ENCODE peak calls at places on chromosomes 4 and X, in seven cellular contexts. U is right lobe of liver; Z is K562; G is RWPE1; K is CD4-positive, alpha-beta T cell; F is heart left ventricle; V is ovary. R is an unnamed sample.

GRCh38 chr4:150268444-150268843 is 190.2 kb downstream of the DCLK2 start:
- DNase-seq in Z (no peak), V (no peak), G (no peak), F (no peak), U (no peak), K (no peak), R (no peak)

GRCh38 chr4:77209936-77210335 is 52.9 kb downstream of the CCNG2 start:
- DNase-seq in F (no peak), K (no peak), V (no peak), Z (no peak), G (no peak), U (no peak), R (no peak)

GRCh38 chrX:45952030-45952429 is 593.2 kb downstream of the ZNF674 start:
- DNase-seq in G (peak; percentile 0), Z (no peak), V (no peak), K (no peak), U (no peak), F (no peak), R (no peak)

GRCh38 chr4:13647012-13647411 is 19.5 kb upstream of the BOD1L1 start:
- DNase-seq in K (no peak), U (no peak), F (no peak), V (peak; percentile 25), Z (no peak), G (no peak), R (no peak)

GRCh38 chr4:37561196-37561802 is 124.9 kb downstream of the RELL1 start:
- DNase-seq in F (no peak), U (no peak), G (no peak), V (no peak), Z (no peak), K (no peak), R (no peak)

GRCh38 chr4:41430796-41431195 is 107.2 kb upstream of the LIMCH1 start:
- DNase-seq in F (no peak), K (no peak), Z (no peak), G (no peak), V (no peak), U (no peak), R (no peak)

GRCh38 chrX:42276982-42277690 is 353.8 kb upstream of the CASK start:
- DNase-seq in U (no peak), F (no peak), G (no peak), K (no peak), V (no peak), Z (no peak), R (no peak)

GRCh38 chrX:40170830-40171512 is 73.2 kb upstream of the BCOR start:
- DNase-seq in K (no peak), F (no peak), V (no peak), G (no peak), Z (no peak), U (no peak), R (no peak)

GRCh38 chrX:19698125-19698524 is 182.8 kb upstream of the MAP3K15 start:
- DNase-seq in Z (no peak), V (no peak), G (no peak), U (no peak), F (no peak), K (no peak), R (peak; percentile 18)

GRCh38 chr4:23857353-23857752 is 32.5 kb downstream of the PPARGC1A start:
- DNase-seq in V (no peak), K (no peak), U (no peak), Z (no peak), G (no peak), F (no peak), R (no peak)

GRCh38 chrX:154988719-154989118 is 33.8 kb downstream of the F8 start:
- DNase-seq in F (no peak), Z (no peak), V (no peak), U (peak; percentile 47), G (no peak), K (no peak), R (no peak)

GRCh38 chr4:159227984-159228383 is 125.1 kb downstream of the RAPGEF2 start:
- DNase-seq in Z (no peak), U (peak; percentile 66), G (peak; percentile 46), V (peak; percentile 41), F (peak; percentile 77), K (no peak), R (peak; percentile 80)

GRCh38 chr4:107850438-107850837 is 25.7 kb downstream of the SGMS2 start:
- DNase-seq in Z (no peak), F (no peak), V (no peak), U (no peak), K (no peak), G (no peak), R (no peak)

GRCh38 chr4:102825261-102826071 is 1.9 kb downstream of the UBE2D3 start:
- DNase-seq in F (no peak), V (peak; percentile 12), Z (no peak), U (peak; percentile 56), K (no peak), G (peak; percentile 37), R (no peak)

GRCh38 chr4:165709526-165709925 is 163.5 kb upstream of the TLL1 start:
- DNase-seq in V (no peak), F (no peak), Z (no peak), G (no peak), K (no peak), U (no peak), R (no peak)

GRCh38 chrX:139560221-139560620 is 29.7 kb downstream of the F9 start:
- DNase-seq in G (no peak), U (no peak), Z (no peak), K (no peak), V (no peak), F (no peak), R (no peak)

GRCh38 chrX:129875669-129876068 is 30.3 kb upstream of the UTP14A start:
- DNase-seq in U (no peak), F (no peak), V (no peak), G (peak; percentile 4), Z (no peak), K (no peak), R (no peak)

GRCh38 chrX:151830911-151831310 is 81.8 kb upstream of the MAGEA4 start:
- DNase-seq in F (no peak), U (no peak), K (no peak), Z (no peak), G (no peak), V (no peak), R (no peak)

GRCh38 chrX:19704117-19704516 is 183.3 kb downstream of the SH3KBP1 start:
- DNase-seq in G (no peak), U (no peak), Z (no peak), K (no peak), V (no peak), F (no peak), R (no peak)

DNA sequence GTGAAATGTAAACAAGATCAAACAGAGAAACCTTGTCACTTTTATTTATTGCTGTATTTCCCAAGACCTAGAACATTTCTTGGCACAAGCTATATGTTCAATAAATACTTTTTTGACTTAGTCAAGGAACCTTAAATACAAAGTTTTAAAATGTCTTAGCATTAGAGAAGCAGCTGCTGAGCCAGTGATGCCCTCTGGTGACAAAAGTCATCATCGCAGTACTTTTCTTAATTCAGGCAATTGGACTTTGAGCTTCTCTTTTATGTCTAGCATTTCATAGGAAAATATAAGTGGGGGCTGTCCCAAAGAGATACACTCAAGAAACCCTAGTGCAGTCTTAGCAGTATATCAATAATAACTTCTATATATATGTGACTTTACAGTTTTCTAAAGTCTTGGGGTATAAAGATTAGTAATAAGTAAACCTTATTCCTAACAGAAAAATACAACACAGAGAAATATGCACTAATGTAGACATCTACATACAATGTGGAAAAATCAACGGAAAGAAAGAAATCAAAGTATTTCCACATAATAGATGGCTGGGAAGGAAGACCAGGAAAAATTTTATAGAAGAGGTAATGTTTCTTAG is 118.4 kb downstream of the DTHD1 start:
- DNase-seq in V (no peak), K (peak; percentile 31), F (no peak), G (peak; percentile 8), Z (no peak), U (no peak), R (no peak)
- TF ChIP-seq CTCF in V (no peak), K (peak; percentile 96), F (peak; percentile 38), G (peak; percentile 65), Z (peak; percentile 41), U (peak; percentile 71), R (peak; percentile 55)

DNA sequence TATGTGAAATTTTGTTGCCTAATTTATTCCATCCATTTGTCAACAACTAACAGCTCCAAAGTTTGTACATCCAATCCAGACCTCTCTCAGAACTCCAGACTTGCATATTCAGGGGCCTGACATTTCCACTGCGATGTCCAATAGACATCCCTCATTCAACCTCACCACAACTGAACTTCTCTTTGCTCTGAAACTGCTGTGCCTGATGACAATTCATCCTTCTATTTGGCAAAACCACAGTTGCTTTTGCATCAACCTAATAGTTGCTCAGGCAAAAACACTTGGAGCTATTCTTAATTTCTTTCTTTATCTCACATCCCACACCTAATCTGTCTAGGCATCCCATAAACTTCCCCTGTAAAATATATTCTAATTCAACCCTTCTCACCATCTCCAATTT is 56.5 kb downstream of the ANTXR2 start:
- DNase-seq in K (no peak), V (no peak), G (no peak), U (no peak), Z (no peak), F (no peak), R (no peak)
- H3K27ac ChIP-seq in K (no peak overlapping the region), V (no peak overlapping the region), G (no peak overlapping the region), U (no peak overlapping the region), Z (no peak overlapping the region), F (peak overlapping the region; percentile 56), R (no peak overlapping the region)

GRCh38 chr4:180560896-180561295 is 1682.3 kb upstream of the TENM3 start:
- DNase-seq in K (no peak), Z (no peak), V (no peak), F (no peak), U (no peak), G (peak; percentile 15), R (no peak)

GRCh38 chr4:180558427-180558826 is 1684.8 kb upstream of the TENM3 start:
- DNase-seq in Z (no peak), F (no peak), K (no peak), V (no peak), U (no peak), G (no peak), R (no peak)

GRCh38 chr4:180557348-180557747 is 1685.9 kb upstream of the TENM3 start:
- DNase-seq in G (no peak), Z (no peak), F (no peak), K (no peak), V (no peak), U (no peak), R (no peak)
- TF ChIP-seq CTCF in G (no peak), Z (no peak), F (no peak), K (no peak), V (no peak), U (no peak), R (no peak)

GRCh38 chr4:60934896-60935295 is 265.2 kb upstream of the ADGRL3 start:
- DNase-seq in U (no peak), Z (no peak), K (no peak), V (no peak), F (no peak), G (no peak), R (no peak)

GRCh38 chr4:60944070-60944469 is 256.1 kb upstream of the ADGRL3 start:
- DNase-seq in Z (no peak), U (no peak), K (no peak), V (no peak), F (no peak), G (no peak), R (no peak)

GRCh38 chr4:60938621-60939020 is 261.5 kb upstream of the ADGRL3 start:
- DNase-seq in V (no peak), Z (no peak), F (no peak), U (no peak), K (no peak), G (no peak), R (no peak)

DNA sequence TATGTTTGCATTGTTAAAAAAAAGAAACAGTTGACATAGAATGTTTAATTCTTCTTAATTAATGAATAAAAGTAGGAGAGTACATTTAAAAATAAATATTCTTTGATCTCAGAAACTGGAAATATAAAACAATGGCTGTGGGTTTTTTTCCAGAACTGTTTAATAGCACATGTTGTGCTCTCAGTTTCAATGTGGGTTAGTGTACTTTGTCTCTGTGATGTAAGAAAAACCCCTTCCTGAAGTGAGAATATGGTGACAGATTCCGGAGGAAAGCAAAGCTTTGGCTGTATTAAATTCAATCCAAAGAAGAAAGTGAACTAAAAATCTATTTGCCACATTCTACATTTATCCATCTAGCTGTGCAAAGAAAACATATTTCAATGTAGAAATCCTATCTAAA is 261.9 kb upstream of the ADGRL3 start:
- DNase-seq in V (no peak), Z (no peak), K (no peak), U (no peak), F (no peak), G (no peak), R (no peak)
- H3K27ac ChIP-seq in V (no peak overlapping the region), Z (no peak overlapping the region), K (no peak overlapping the region), U (no peak overlapping the region), F (no peak overlapping the region), G (no peak overlapping the region), R (no peak overlapping the region)